ENCODE peak calls at places on chromosomes 16 and 17, in six cellular contexts. R is DND-41, O is PC-3, S is GM10248, U is body of pancreas, B is B cell. K is an unnamed sample.

GRCh38 chr16:74568961-74569631 is 37.8 kb downstream of the GLG1 start:
- DNase-seq in U (no peak), R (no peak), B (no peak), O (no peak), S (no peak), K (no peak)

GRCh38 chr17:75271955-75272847 is 1.2 kb upstream of the MIF4GD start:
- DNase-seq in O (peak), R (peak), S (no peak), B (no peak), U (peak), K (no peak)

GRCh38 chr16:66959645-66960177 is 1.4 kb upstream of the CES3 start:
- DNase-seq in S (no peak), U (no peak), B (no peak), O (no peak), R (no peak), K (no peak)

GRCh38 chr17:16449121-16449570 is 33.8 kb downstream of the TRPV2 start:
- DNase-seq in O (peak), B (no peak), U (no peak), S (no peak), R (no peak), K (no peak)

GRCh38 chr16:52562770-52563169 is 15.8 kb upstream of the TOX3 start:
- DNase-seq in S (no peak), O (no peak), B (no peak), U (no peak), R (no peak), K (no peak)

GRCh38 chr16:54432481-54433229 is 146.1 kb upstream of the IRX3 start:
- DNase-seq in S (no peak), R (no peak), O (no peak), U (peak), B (no peak), K (peak)

GRCh38 chr17:43018008-43018853 is 4.0 kb downstream of the VAT1 start:
- DNase-seq in B (no peak), U (peak), S (no peak), R (peak), O (no peak), K (peak)

GRCh38 chr17:8441690-8442089 is 6.0 kb downstream of the NDEL1 start:
- DNase-seq in B (no peak), U (no peak), R (no peak), O (no peak), S (no peak), K (no peak)

GRCh38 chr17:3972281-3972731 is 8.1 kb upstream of the ATP2A3 start:
- DNase-seq in R (peak), B (no peak), O (no peak), U (no peak), S (no peak), K (no peak)

GRCh38 chr16:11564046-11564926 is 22.4 kb downstream of the LITAF start:
- DNase-seq in O (no peak), B (no peak), U (no peak), S (no peak), R (no peak), K (no peak)

GRCh38 chr17:79323556-79323955 is 248.9 kb downstream of the ENGASE start:
- DNase-seq in R (no peak), U (no peak), S (no peak), O (no peak), B (no peak), K (no peak)

GRCh38 chr16:67179421-67180080 is 4.2 kb downstream of the MATCAP1 start:
- DNase-seq in S (no peak), B (no peak), O (no peak), U (no peak), R (no peak), K (no peak)

GRCh38 chr17:78231991-78232759 is 744 bp downstream of the TMEM235 start:
- DNase-seq in U (no peak), B (no peak), R (no peak), S (no peak), O (no peak), K (peak)

DNA sequence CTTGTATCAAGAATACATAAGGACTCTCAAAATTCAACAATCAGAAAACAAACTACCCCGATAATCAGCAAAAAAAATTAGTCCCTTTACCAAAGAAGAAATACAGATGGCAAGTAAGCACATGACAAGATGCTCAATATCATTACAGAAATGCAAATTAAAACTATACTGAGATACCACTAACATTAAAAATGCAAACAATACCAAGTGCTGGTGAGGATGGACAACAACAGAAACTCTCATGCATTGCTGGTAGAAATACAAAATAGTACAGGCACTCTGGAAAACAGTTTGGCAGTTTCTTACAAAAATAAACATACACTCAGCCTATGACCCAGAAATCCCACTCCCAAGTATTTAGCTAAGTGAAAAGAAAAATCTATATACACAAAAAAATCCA is 7.5 kb downstream of the CEP112 start:
- DNase-seq in B (no peak), U (no peak), O (no peak), R (no peak), S (no peak), K (no peak)
- TF ChIP-seq CTCF in B (no peak), U (no peak), O (no peak), R (no peak), S (no peak), K (no peak)

GRCh38 chr17:63535640-63536039 is 12.5 kb downstream of the KCNH6 start:
- DNase-seq in U (no peak), S (no peak), R (no peak), B (no peak), O (no peak), K (no peak)

GRCh38 chr17:63534816-63535455 is 11.8 kb downstream of the KCNH6 start:
- DNase-seq in U (no peak), B (no peak), O (no peak), S (no peak), R (no peak), K (no peak)

GRCh38 chr17:63531022-63531965 is 8.1 kb downstream of the KCNH6 start:
- DNase-seq in O (no peak), S (no peak), R (no peak), U (no peak), B (no peak), K (no peak)

GRCh38 chr17:63533433-63534077 is 10.4 kb downstream of the KCNH6 start:
- DNase-seq in O (no peak), S (no peak), R (no peak), B (no peak), U (no peak), K (no peak)

GRCh38 chr17:63534078-63534570 is 11.0 kb downstream of the KCNH6 start:
- DNase-seq in U (no peak), R (no peak), S (no peak), O (no peak), B (no peak), K (no peak)
- TF ChIP-seq CTCF in U (no peak), R (no peak), S (no peak), O (no peak), B (no peak), K (no peak)

DNA sequence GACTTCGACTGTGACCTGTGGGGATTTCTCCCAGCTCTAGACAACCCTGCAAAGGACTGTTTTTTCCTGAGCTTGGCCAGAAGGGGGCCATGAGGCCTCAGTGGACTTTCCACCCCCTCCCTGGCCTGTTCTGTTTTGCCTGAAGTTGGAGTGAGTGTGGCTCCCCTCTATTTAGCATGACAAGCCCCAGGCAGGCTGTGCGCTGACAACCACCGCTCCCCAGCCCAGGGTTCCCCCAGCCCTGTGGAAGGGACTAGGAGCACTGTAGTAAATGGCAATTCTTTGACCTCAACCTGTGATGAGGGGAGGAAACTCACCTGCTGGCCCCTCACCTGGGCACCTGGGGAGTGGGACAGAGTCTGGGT is 19.3 kb downstream of the NGFR start:
- DNase-seq in S (no peak), B (no peak), O (no peak), R (no peak), U (peak), K (no peak)
- TF ChIP-seq CTCF in S (no peak), B (no peak), O (peak), R (no peak), U (no peak), K (no peak)

GRCh38 chr16:81558444-81559175 is 114.0 kb downstream of the CMIP start:
- DNase-seq in R (no peak), O (no peak), B (no peak), U (peak), S (no peak), K (no peak)

GRCh38 chr16:81556715-81557284 is 112.2 kb downstream of the CMIP start:
- DNase-seq in U (no peak), B (no peak), O (no peak), R (no peak), S (no peak), K (no peak)

GRCh38 chr16:81555660-81556059 is 111.1 kb downstream of the CMIP start:
- DNase-seq in S (no peak), R (no peak), U (no peak), B (no peak), O (no peak), K (no peak)

GRCh38 chr16:81560979-81561657 is 116.5 kb downstream of the CMIP start:
- DNase-seq in R (no peak), S (no peak), B (no peak), O (peak), U (no peak), K (no peak)

GRCh38 chr16:81558077-81558443 is 113.5 kb downstream of the CMIP start:
- DNase-seq in B (no peak), R (no peak), S (no peak), U (no peak), O (no peak), K (no peak)
- TF ChIP-seq CTCF in B (no peak), R (no peak), S (no peak), U (no peak), O (no peak), K (no peak)

GRCh38 chr17:11628831-11629230 is 30.6 kb downstream of the DNAH9 start:
- DNase-seq in S (no peak), O (no peak), U (no peak), R (no peak), B (no peak), K (no peak)

GRCh38 chr17:11624968-11625367 is 26.7 kb downstream of the DNAH9 start:
- DNase-seq in U (no peak), B (no peak), R (no peak), O (no peak), S (no peak), K (no peak)

GRCh38 chr17:11625878-11626277 is 27.6 kb downstream of the DNAH9 start:
- DNase-seq in S (no peak), O (no peak), U (no peak), R (no peak), B (no peak), K (no peak)

GRCh38 chr17:11627301-11627700 is 29.0 kb downstream of the DNAH9 start:
- DNase-seq in O (no peak), S (no peak), R (no peak), U (no peak), B (no peak), K (no peak)

GRCh38 chr17:11628374-11628773 is 30.1 kb downstream of the DNAH9 start:
- DNase-seq in U (no peak), S (no peak), B (no peak), R (no peak), O (no peak), K (no peak)
- TF ChIP-seq CTCF in U (no peak), S (no peak), B (no peak), R (no peak), O (peak), K (peak)

GRCh38 chr17:57889892-57890856 is 40.3 kb upstream of the MRPS23 start:
- DNase-seq in B (no peak), O (peak), S (no peak), R (no peak), U (peak), K (no peak)
- TF ChIP-seq CTCF in B (no peak), O (no peak), S (no peak), R (no peak), U (no peak), K (no peak)

GRCh38 chr17:81094744-81095607 is 60.0 kb downstream of the BAIAP2 start:
- DNase-seq in U (peak), S (no peak), O (peak), R (peak), B (no peak), K (peak)
- TF ChIP-seq CTCF in U (no peak), S (no peak), O (no peak), R (no peak), B (no peak), K (no peak)

GRCh38 chr16:8872967-8873865 is 4.4 kb upstream of the CARHSP1 start:
- DNase-seq in O (no peak), S (no peak), U (no peak), R (no peak), B (no peak), K (no peak)
- TF ChIP-seq CTCF in O (peak), S (no peak), U (no peak), R (peak), B (no peak), K (no peak)

DNA sequence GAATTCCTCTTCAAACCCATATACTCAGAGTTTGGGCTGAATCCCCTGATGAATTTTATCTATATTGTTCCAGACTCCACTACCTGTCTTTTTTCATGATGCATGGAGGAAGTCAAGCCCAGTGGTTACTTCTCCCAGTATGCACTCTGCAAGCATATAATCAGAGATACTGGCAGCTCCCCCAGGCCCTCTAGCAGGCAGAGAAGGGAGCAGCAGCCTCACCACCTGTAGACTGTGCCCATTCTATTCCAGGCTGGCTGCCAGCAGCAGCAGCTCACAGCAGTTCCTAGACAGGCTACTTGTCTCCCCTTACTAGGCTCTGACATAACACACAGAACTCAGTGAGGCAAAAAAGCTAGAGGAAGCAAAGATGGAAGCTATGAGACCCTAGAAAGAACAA is 3.4 kb downstream of the MKS1 start:
- DNase-seq in O (peak), B (no peak), S (no peak), R (peak), U (no peak), K (no peak)
- TF ChIP-seq CTCF in O (peak), B (no peak), S (no peak), R (peak), U (no peak), K (no peak)

K was measured in nephron progenitor cell.